ENCODE peak calls at places on chromosome 13, in five cellular contexts. H is endothelial cell, G is uterus, J is neural crest cell, A is suprapubic skin. Q is an unnamed sample.

GRCh38 chr13:37621811-37622361 is 23.3 kb upstream of the POSTN start:
- DNase-seq in J (no peak), G (peak), A (peak), H (no peak), Q (no peak)

GRCh38 chr13:35617420-35617819 is 140.9 kb upstream of the MAB21L1 start:
- DNase-seq in A (no peak), G (no peak), J (no peak), H (no peak), Q (no peak)

GRCh38 chr13:105914637-105915036 is 620.8 kb downstream of the EFNB2 start:
- DNase-seq in H (no peak), J (no peak), A (no peak), G (no peak), Q (no peak)

GRCh38 chr13:113585828-113586355 is 1.3 kb downstream of the TFDP1 start:
- DNase-seq in G (peak), J (no peak), A (peak), H (no peak), Q (no peak)

GRCh38 chr13:48749699-48750473 is 96.2 kb downstream of the CYSLTR2 start:
- DNase-seq in H (peak), G (peak), J (peak), A (peak), Q (peak)

GRCh38 chr13:40927929-40928328 is 91.2 kb downstream of the ELF1 start:
- DNase-seq in G (no peak), J (no peak), A (no peak), H (no peak), Q (no peak)

GRCh38 chr13:87676254-87677042 is 5.3 kb downstream of the SLITRK5 start:
- DNase-seq in G (no peak), J (no peak), A (no peak), H (peak), Q (no peak)

GRCh38 chr13:77896536-77896935 is 22.1 kb downstream of the EDNRB start:
- DNase-seq in H (no peak), J (no peak), G (peak), A (no peak), Q (no peak)

GRCh38 chr13:99659234-99659633 is 158.0 kb downstream of the TM9SF2 start:
- DNase-seq in A (no peak), J (no peak), G (no peak), H (no peak), Q (no peak)

GRCh38 chr13:37074703-37075102 is 15.2 kb upstream of the SUPT20H start:
- DNase-seq in A (no peak), J (no peak), H (no peak), G (no peak), Q (no peak)

GRCh38 chr13:22800726-22801401 is 379.9 kb upstream of the SGCG start:
- DNase-seq in H (no peak), J (no peak), A (no peak), G (no peak), Q (no peak)

GRCh38 chr13:22801402-22802003 is 379.3 kb upstream of the SGCG start:
- DNase-seq in G (no peak), A (no peak), H (no peak), J (no peak), Q (no peak)
- TF ChIP-seq CTCF in G (peak), A (no peak), H (peak), J (peak), Q (peak)

GRCh38 chr13:79779061-79779460 is 298.1 kb downstream of the NDFIP2 start:
- DNase-seq in H (no peak), G (no peak), J (no peak), A (no peak), Q (no peak)

GRCh38 chr13:79777504-79777903 is 296.5 kb downstream of the NDFIP2 start:
- DNase-seq in J (no peak), H (no peak), A (no peak), G (no peak), Q (no peak)

GRCh38 chr13:79776538-79776937 is 295.6 kb downstream of the NDFIP2 start:
- DNase-seq in A (no peak), J (no peak), H (no peak), G (no peak), Q (no peak)

GRCh38 chr13:79772811-79773210 is 291.9 kb downstream of the NDFIP2 start:
- DNase-seq in H (no peak), A (no peak), G (no peak), J (no peak), Q (no peak)

DNA sequence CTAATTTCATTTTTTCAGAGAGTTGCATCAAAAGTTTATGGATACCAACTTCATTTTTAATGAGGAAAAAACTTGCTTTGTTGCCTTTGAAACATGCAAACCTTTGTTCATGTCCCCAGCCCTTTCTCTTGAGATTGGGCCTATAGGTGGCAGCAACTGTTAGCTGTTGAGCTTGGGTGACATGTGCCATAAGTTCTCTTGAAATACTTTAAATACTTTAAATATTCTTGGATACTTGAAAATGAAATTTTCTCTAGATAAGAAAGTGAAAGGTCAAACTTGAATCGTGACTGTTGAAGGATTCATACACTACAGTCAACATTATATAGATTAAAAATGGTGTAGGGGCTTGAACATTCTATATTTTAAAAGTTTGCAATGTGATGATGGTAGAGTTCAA is 294.9 kb downstream of the NDFIP2 start:
- DNase-seq in A (no peak), G (no peak), H (peak), J (no peak), Q (no peak)
- TF ChIP-seq CTCF in A (no peak), G (no peak), H (no peak), J (peak), Q (peak)

DNA sequence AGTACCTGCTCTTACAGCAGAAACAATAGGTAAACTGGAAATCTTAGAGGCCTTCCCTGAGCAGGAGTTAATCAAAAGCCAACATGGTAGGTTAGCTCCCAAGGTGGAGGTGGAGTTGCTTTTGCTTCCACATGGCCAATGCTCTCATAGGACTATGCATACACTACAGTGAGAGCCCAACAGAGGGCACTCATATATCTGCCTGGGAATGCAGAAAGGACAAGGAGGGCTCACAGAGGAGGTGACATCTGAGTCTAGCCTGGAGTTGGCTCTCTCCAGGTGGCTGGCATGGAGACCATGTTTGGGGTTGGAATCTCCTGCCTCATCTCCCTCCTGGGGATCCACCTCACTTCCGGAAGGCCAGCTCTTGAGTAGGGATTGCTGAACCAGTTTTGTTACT is 34.6 kb downstream of the ATP8A2 start:
- DNase-seq in G (no peak), J (no peak), H (peak), A (no peak), Q (no peak)
- TF ChIP-seq CTCF in G (no peak), J (no peak), H (no peak), A (no peak), Q (no peak)

DNA sequence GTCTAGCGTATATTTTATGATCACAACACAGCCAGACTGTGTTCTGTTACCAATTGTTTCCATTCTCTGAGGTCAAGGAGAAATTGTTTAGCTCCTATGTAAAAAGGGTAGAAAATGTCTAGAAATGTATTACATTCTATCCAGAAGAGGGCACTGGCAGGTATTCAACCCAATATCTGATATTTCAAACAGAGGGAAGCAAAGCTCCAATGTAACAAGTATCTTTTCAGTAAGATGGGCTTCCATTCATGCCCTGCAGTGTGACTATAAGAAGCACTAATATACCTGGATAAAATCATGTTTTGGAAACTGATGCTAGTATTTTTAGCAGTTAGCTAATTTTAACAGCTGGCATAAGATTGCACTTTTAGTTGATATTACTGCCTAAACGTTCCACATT is 312.7 kb downstream of the FGF14 start:
- DNase-seq in A (no peak), J (no peak), H (no peak), G (no peak), Q (no peak)
- TF ChIP-seq CTCF in A (no peak), J (peak), H (no peak), G (no peak), Q (peak)

GRCh38 chr13:51452391-51453307 is at the start of gene INTS6:
- DNase-seq in H (peak), A (peak), J (peak), G (peak), Q (peak)
- TF ChIP-seq CTCF in H (no peak), A (no peak), J (no peak), G (no peak), Q (no peak)

GRCh38 chr13:24626449-24626848 is 53.8 kb upstream of the ATP12A start:
- DNase-seq in G (no peak), H (no peak), A (no peak), J (no peak), Q (no peak)

GRCh38 chr13:24624801-24625231 is 55.4 kb upstream of the ATP12A start:
- DNase-seq in J (no peak), H (no peak), A (no peak), G (peak), Q (no peak)

GRCh38 chr13:24625870-24626419 is 54.3 kb upstream of the ATP12A start:
- DNase-seq in A (no peak), G (no peak), J (no peak), H (no peak), Q (no peak)

GRCh38 chr13:24624363-24624762 is 55.8 kb upstream of the ATP12A start:
- DNase-seq in H (no peak), J (no peak), A (no peak), G (no peak), Q (no peak)

DNA sequence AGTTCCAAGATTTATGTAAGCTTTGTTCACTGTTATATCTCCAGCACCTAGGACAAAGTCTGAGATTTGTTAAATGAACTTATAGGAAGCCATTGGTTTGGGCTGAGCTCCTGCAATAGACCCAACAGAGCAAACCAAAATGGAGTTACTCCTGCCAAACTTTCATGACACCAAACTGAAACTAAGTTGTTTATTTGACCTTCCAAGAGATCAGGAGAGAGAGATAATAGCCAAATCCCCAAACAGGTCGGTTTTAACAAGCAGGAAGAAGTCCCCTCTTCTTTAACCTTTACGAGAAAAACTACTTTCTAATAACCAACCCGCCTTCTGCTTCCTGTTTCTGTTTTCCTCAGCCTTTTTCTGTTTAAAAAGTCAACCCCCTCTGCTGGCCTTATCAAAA is 54.9 kb upstream of the ATP12A start:
- DNase-seq in J (no peak), H (no peak), G (no peak), A (no peak), Q (no peak)
- TF ChIP-seq CTCF in J (no peak), H (no peak), G (no peak), A (no peak), Q (no peak)

GRCh38 chr13:82740442-82740841 is 1141.8 kb downstream of the SLITRK1 start:
- DNase-seq in G (no peak), A (no peak), H (no peak), J (no peak), Q (no peak)

GRCh38 chr13:82739881-82740280 is 1142.4 kb downstream of the SLITRK1 start:
- DNase-seq in H (no peak), A (no peak), J (no peak), G (no peak), Q (no peak)
- TF ChIP-seq CTCF in H (no peak), A (no peak), J (no peak), G (no peak), Q (no peak)

Q was measured in nephron progenitor cell.